ENCODE peak calls at places on chromosomes 1 and 21, in seven cellular contexts. Q is A549, N is cardiac fibroblast, R is brain microvascular endothelial cell, F is neural progenitor cell, L is upper lobe of right lung, K is tibial nerve. H is an unnamed sample.

GRCh38 chr1:30534551-30534940 is 188.8 kb downstream of the MATN1 start:
- DNase-seq in Q (no peak), N (no peak), R (no peak), F (no peak), L (peak), K (no peak), H (no peak)

GRCh38 chr1:117820694-117821381 is 108.6 kb downstream of the GDAP2 start:
- DNase-seq in Q (no peak), N (no peak), R (no peak), F (no peak), L (no peak), K (no peak), H (no peak)

GRCh38 chr1:236164273-236164672 is 21.9 kb downstream of the GPR137B start:
- DNase-seq in Q (no peak), N (no peak), R (no peak), F (no peak), L (peak), K (no peak), H (no peak)

GRCh38 chr1:164675342-164675904 is 116.4 kb downstream of the PBX1 start:
- DNase-seq in Q (no peak), N (peak), R (peak), F (no peak), L (no peak), K (no peak), H (no peak)

GRCh38 chr1:86779308-86780191 is 75.2 kb downstream of the SH3GLB1 start:
- DNase-seq in Q (no peak), N (peak), R (peak), F (no peak), L (no peak), K (no peak), H (no peak)

GRCh38 chr1:22712502-22713271 is 2.0 kb downstream of the EPHB2 start:
- DNase-seq in Q (no peak), N (peak), R (no peak), F (peak), L (no peak), K (no peak), H (peak)

GRCh38 chr1:155695107-155695506 is 6.2 kb downstream of the DAP3 start:
- DNase-seq in Q (no peak), N (no peak), R (no peak), F (no peak), L (no peak), K (no peak), H (no peak)

GRCh38 chr1:64215576-64215975 is 12.2 kb downstream of the UBE2U start:
- DNase-seq in Q (no peak), N (no peak), R (no peak), F (no peak), L (no peak), K (no peak), H (no peak)

GRCh38 chr21:44778499-44778911 is 23.1 kb downstream of the UBE2G2 start:
- DNase-seq in Q (no peak), N (no peak), R (no peak), F (no peak), L (no peak), K (no peak), H (no peak)

GRCh38 chr1:69185378-69185777 is 382.3 kb upstream of the LRRC7 start:
- DNase-seq in Q (no peak), N (no peak), R (no peak), F (no peak), L (no peak), K (no peak), H (no peak)

GRCh38 chr1:247322437-247322836 is 9.2 kb downstream of the ZNF496 start:
- DNase-seq in Q (no peak), N (peak), R (no peak), F (no peak), L (no peak), K (no peak), H (no peak)

GRCh38 chr1:223748773-223749733 is 36.7 kb downstream of the CAPN2 start:
- DNase-seq in Q (peak), N (peak), R (no peak), F (peak), L (peak), K (peak), H (no peak)

GRCh38 chr1:70044832-70045231 is 160.5 kb downstream of the LRRC40 start:
- DNase-seq in Q (no peak), N (peak), R (no peak), F (no peak), L (no peak), K (no peak), H (peak)

GRCh38 chr1:98323906-98324358 is 337.6 kb upstream of the SNX7 start:
- DNase-seq in Q (peak), N (peak), R (peak), F (no peak), L (no peak), K (no peak), H (peak)

GRCh38 chr1:12643079-12643478 is 806 bp upstream of the AADACL4 start:
- DNase-seq in Q (no peak), N (no peak), R (no peak), F (no peak), L (no peak), K (no peak), H (no peak)

GRCh38 chr1:226309398-226310122 is 596 bp upstream of the LIN9 start:
- DNase-seq in Q (peak), N (no peak), R (peak), F (peak), L (no peak), K (no peak), H (no peak)

GRCh38 chr21:32389337-32390015 is 3.3 kb downstream of the URB1 start:
- DNase-seq in Q (no peak), N (peak), R (peak), F (no peak), L (no peak), K (no peak), H (no peak)

GRCh38 chr1:109240158-109241152 is 8.9 kb upstream of the CELSR2 start:
- DNase-seq in Q (no peak), N (peak), R (peak), F (peak), L (peak), K (peak), H (no peak)

GRCh38 chr1:9413143-9413876 is 120.6 kb downstream of the SPSB1 start:
- DNase-seq in Q (peak), N (peak), R (peak), F (peak), L (peak), K (peak), H (peak)

GRCh38 chr1:12618661-12619395 is 818 bp upstream of the DHRS3 start:
- DNase-seq in Q (peak), N (peak), R (peak), F (peak), L (peak), K (peak), H (no peak)

GRCh38 chr1:31661856-31662255 is 17.2 kb upstream of the PEF1 start:
- DNase-seq in Q (no peak), N (no peak), R (no peak), F (no peak), L (no peak), K (no peak), H (no peak)

GRCh38 chr1:236281286-236282158 is at the start of gene ERO1B:
- DNase-seq in Q (peak), N (peak), R (peak), F (peak), L (peak), K (peak), H (peak)

GRCh38 chr1:32538887-32539583 is at the start of gene ZBTB8A:
- DNase-seq in Q (peak), N (peak), R (peak), F (no peak), L (peak), K (no peak), H (peak)

GRCh38 chr1:110085666-110086065 is 15.2 kb upstream of the ALX3 start:
- DNase-seq in Q (no peak), N (no peak), R (no peak), F (peak), L (no peak), K (no peak), H (no peak)

GRCh38 chr1:31653761-31654160 is 9.1 kb upstream of the PEF1 start:
- DNase-seq in Q (no peak), N (no peak), R (no peak), F (no peak), L (peak), K (no peak), H (no peak)

GRCh38 chr1:15212216-15212988 is 34.6 kb upstream of the FHAD1 start:
- DNase-seq in Q (no peak), N (no peak), R (no peak), F (peak), L (peak), K (no peak), H (no peak)

GRCh38 chr1:93516164-93516563 is 68.2 kb downstream of the FNBP1L start:
- DNase-seq in Q (no peak), N (no peak), R (no peak), F (no peak), L (no peak), K (no peak), H (no peak)

GRCh38 chr1:70706381-70707173 is 295.5 kb downstream of the CTH start:
- DNase-seq in Q (no peak), N (no peak), R (no peak), F (peak), L (peak), K (no peak), H (no peak)

GRCh38 chr1:27322569-27323116 is 680 bp downstream of the TMEM222 start:
- DNase-seq in Q (no peak), N (no peak), R (no peak), F (no peak), L (no peak), K (no peak), H (no peak)

GRCh38 chr1:232767381-232768074 is 37.7 kb upstream of the MAP10 start:
- DNase-seq in Q (peak), N (peak), R (peak), F (no peak), L (no peak), K (no peak), H (peak)

GRCh38 chr1:218845589-218845988 is 328.1 kb upstream of the LYPLAL1 start:
- DNase-seq in Q (no peak), N (no peak), R (no peak), F (no peak), L (no peak), K (no peak), H (no peak)
- H3K4me3 ChIP-seq in Q (no peak), N (no peak), R (no peak), F (no peak), L (no peak), K (no peak), H (no peak)

DNA sequence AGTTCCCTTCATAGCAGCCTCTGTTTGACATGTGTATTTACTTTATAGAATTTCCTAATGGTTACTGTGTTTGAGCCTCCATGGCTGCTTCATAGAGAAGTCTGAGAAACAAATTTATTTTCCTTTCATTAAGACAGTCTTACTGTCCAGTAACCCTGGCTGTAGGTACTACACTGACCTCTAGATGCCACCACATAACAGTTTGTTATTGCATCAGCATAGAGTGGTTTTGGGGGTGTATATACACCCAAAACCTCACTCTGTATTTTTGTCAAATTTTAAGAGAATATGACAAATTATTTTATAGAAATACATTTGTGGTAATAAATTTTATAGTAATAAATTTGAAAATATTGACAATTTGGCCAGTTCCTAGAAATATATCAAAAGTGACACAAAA is 57.3 kb downstream of the OBSCN start:
- DNase-seq in Q (no peak), N (peak), R (no peak), F (no peak), L (no peak), K (no peak), H (no peak)
- TF ChIP-seq CTCF in Q (peak), N (peak), R (peak), F (peak), L (no peak), K (no peak), H (peak)

DNA sequence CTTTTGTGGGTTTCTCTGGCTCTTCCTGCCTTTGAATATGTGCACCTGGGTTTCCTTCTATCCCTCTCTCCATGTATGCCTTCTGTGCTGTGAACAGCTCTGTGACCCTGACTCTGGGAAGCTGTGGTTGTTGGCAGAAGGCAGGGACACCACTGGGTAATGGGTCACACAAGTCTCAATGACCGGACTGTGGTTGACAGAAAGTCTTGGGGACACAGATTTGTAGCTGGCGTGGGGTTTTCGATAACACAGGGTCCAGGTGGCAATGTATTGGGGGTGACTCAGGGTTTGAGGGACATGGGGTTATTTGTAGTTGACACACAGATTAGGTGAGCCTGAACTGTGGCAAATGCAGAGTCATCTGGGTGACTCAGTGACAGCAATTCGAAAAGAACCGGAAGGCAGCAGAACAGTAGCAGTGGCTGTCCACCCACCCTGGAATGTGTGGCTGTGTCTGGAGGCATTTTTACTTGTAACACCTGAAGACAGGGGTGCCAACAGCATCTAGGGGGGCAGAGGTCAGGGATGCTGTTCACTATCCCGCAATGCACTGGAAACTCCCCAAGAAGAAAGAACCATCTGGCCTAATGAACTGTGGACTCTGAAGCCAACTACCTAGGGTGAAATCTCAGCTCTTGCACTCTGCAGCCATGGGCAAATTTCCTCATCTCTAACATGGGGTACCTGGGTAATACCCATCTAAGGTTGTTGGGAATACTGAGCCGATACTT is 13.0 kb upstream of the SLC6A9 start:
- DNase-seq in Q (no peak), N (peak), R (no peak), F (no peak), L (no peak), K (no peak), H (no peak)
- H3K4me3 ChIP-seq in Q (no peak), N (no peak), R (no peak), F (no peak), L (no peak), K (no peak), H (no peak)

DNA sequence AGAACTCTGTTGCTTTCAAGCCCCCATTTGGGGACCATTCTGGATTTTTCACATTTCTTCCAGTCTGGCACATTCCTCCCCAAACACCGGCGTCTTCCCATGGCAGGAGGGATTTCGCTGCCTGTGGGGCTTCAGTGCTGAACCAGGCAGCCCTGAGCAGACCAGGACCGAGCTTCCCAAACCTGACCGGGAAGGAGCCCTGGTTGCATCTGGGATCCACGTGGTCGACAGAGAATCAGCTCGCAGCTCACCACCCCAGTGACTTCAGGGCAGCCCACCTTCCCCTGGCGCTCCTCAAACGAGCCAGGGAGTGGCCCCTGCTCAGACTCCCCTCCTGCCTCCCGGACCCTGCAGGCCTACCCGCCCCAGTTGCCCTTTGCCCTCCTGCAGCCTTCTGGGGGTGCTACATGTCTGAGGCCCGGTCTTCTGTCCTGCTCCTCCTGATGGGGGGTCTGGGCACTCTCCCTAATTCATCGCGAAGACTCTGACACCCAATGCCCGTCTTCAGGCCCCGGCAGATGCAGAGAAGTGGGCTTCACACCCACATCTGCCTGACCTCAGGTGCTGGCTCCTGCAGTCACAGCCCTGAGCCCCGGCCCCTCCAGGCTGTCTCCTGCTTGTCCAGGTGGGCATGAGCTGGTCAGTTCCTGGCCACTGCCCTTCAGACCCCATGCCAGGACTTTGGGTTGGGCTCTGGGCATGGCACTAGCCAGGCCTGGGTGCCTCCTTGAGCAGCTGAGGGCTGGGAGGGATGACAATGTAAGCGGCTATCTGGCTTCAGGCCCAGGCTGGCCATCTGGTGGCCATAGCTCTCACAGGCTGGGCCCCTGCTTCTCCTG is 26.2 kb upstream of the PRSS38 start:
- DNase-seq in Q (no peak), N (no peak), R (no peak), F (peak), L (peak), K (peak), H (no peak)
- TF ChIP-seq CTCF in Q (no peak), N (peak), R (peak), F (no peak), L (no peak), K (no peak), H (peak)

H was measured in astrocyte of the cerebellum.